ENCODE peak calls at places on chromosomes 13 and 19, in seven cellular contexts. F is K562; K is pancreas; O is effector CD4-positive, alpha-beta T cell; U is frontal cortex; Y is hepatic stellate cell; P is lower leg skin. M is an unnamed sample.

GRCh38 chr13:73075546-73075945 is 16.7 kb downstream of the KLF5 start:
- DNase-seq in F (no peak), K (no peak), O (no peak), U (no peak), Y (no peak), P (no peak), M (peak)

GRCh38 chr13:106372199-106373160 is 163.0 kb downstream of the EFNB2 start:
- DNase-seq in F (no peak), K (no peak), O (no peak), U (no peak), Y (no peak), P (no peak), M (peak)

GRCh38 chr19:2922987-2923386 is 21.8 kb downstream of the ZNF77 start:
- DNase-seq in F (peak), K (peak), O (no peak), U (no peak), Y (no peak), P (no peak), M (peak)

GRCh38 chr13:106033634-106034033 is 501.8 kb downstream of the EFNB2 start:
- DNase-seq in F (no peak), K (no peak), O (no peak), U (no peak), Y (no peak), P (no peak), M (no peak)

GRCh38 chr19:15563325-15563794 is 51.7 kb upstream of the CYP4F8 start:
- DNase-seq in F (peak), K (peak), O (no peak), U (no peak), Y (no peak), P (no peak), M (no peak)

GRCh38 chr13:113903361-113903760 is 39.5 kb upstream of the GAS6 start:
- DNase-seq in F (no peak), K (no peak), O (no peak), U (no peak), Y (no peak), P (peak), M (peak)

GRCh38 chr13:30561506-30561905 is 56.2 kb upstream of the USPL1 start:
- DNase-seq in F (no peak), K (no peak), O (no peak), U (no peak), Y (no peak), P (no peak), M (no peak)

GRCh38 chr19:49803529-49803856 is 9.6 kb downstream of the FUZ start:
- DNase-seq in F (no peak), K (no peak), O (no peak), U (no peak), Y (no peak), P (no peak), M (no peak)

GRCh38 chr19:1355258-1355973 is 28.3 kb upstream of the NDUFS7 start:
- DNase-seq in F (peak), K (no peak), O (no peak), U (no peak), Y (peak), P (no peak), M (peak)

GRCh38 chr13:109301711-109302110 is 484.7 kb downstream of the IRS2 start:
- DNase-seq in F (no peak), K (no peak), O (no peak), U (no peak), Y (no peak), P (no peak), M (no peak)